ENCODE peak calls at places on chromosome 1, in five cellular contexts. D is aorta; P is breast epithelium; L is CD8-positive, alpha-beta T cell; O is left ventricle myocardium inferior. N is an unnamed sample.

GRCh38 chr1:66243548-66244130 is 290.3 kb upstream of the SGIP1 start:
- DNase-seq in D (no peak), P (no peak), L (no peak), O (no peak), N (no peak)

GRCh38 chr1:12276225-12276624 is 46.4 kb downstream of the VPS13D start:
- DNase-seq in D (no peak), P (no peak), L (no peak), O (no peak), N (no peak)

GRCh38 chr1:198326915-198327314 is 170.1 kb downstream of the NEK7 start:
- DNase-seq in D (no peak), P (no peak), L (no peak), O (no peak), N (no peak)

GRCh38 chr1:64755356-64755755 is 10.5 kb downstream of the RAVER2 start:
- DNase-seq in D (no peak), P (no peak), L (no peak), O (no peak), N (no peak)

GRCh38 chr1:212141404-212141803 is 105.9 kb downstream of the DTL start:
- DNase-seq in D (no peak), P (no peak), L (no peak), O (no peak), N (no peak)

GRCh38 chr1:149845416-149845815 is 54.0 kb upstream of the BOLA1 start:
- DNase-seq in D (no peak), P (no peak), L (peak; percentile 11), O (no peak), N (no peak)

GRCh38 chr1:226223786-226224244 is 351 bp downstream of the MIXL1 start:
- DNase-seq in D (no peak), P (no peak), L (no peak), O (no peak), N (no peak)

GRCh38 chr1:84899969-84900368 is 7.0 kb upstream of the LPAR3 start:
- DNase-seq in D (no peak), P (no peak), L (no peak), O (no peak), N (no peak)

GRCh38 chr1:65267291-65268087 is 41.9 kb upstream of the DNAJC6 start:
- DNase-seq in D (no peak), P (no peak), L (no peak), O (no peak), N (no peak)

GRCh38 chr1:109502368-109502851 is 7.1 kb downstream of the AMIGO1 start:
- DNase-seq in D (no peak), P (no peak), L (peak; percentile 81), O (no peak), N (no peak)

GRCh38 chr1:201533836-201534235 is 5.1 kb upstream of the NAV1 start:
- DNase-seq in D (no peak), P (no peak), L (no peak), O (no peak), N (no peak)

GRCh38 chr1:224591326-224591725 is 24.8 kb upstream of the CNIH3 start:
- DNase-seq in D (no peak), P (no peak), L (no peak), O (no peak), N (no peak)

GRCh38 chr1:172762087-172762486 is 103.2 kb downstream of the FASLG start:
- DNase-seq in D (no peak), P (no peak), L (no peak), O (no peak), N (no peak)

GRCh38 chr1:66176012-66176715 is 357.8 kb upstream of the SGIP1 start:
- DNase-seq in D (no peak), P (no peak), L (no peak), O (no peak), N (no peak)

GRCh38 chr1:91704746-91705145 is 181.2 kb downstream of the TGFBR3 start:
- DNase-seq in D (no peak), P (no peak), L (no peak), O (no peak), N (no peak)

GRCh38 chr1:199010933-199011332 is 372.1 kb downstream of the PTPRC start:
- DNase-seq in D (no peak), P (no peak), L (no peak), O (no peak), N (no peak)

GRCh38 chr1:176460606-176461336 is 2.2 kb upstream of the PAPPA2 start:
- DNase-seq in D (no peak), P (no peak), L (no peak), O (no peak), N (no peak)
- H3K4me1 ChIP-seq in D (no peaks in the 10 kb centered on the region), P (no peaks in the 10 kb centered on the region), L (no peaks in the 10 kb centered on the region), O (peaks cover 5% of the 10 kb centered on the region), N (no peaks in the 10 kb centered on the region)

GRCh38 chr1:58895559-58896135 is 111.8 kb upstream of the JUN start:
- DNase-seq in D (no peak), P (no peak), L (no peak), O (no peak), N (no peak)
- H3K27ac ChIP-seq in D (no peak overlapping the region), P (peak overlapping the region; percentile 23), L (no peak overlapping the region), O (peak overlapping the region; percentile 86), N (peak overlapping the region; percentile 27)

DNA sequence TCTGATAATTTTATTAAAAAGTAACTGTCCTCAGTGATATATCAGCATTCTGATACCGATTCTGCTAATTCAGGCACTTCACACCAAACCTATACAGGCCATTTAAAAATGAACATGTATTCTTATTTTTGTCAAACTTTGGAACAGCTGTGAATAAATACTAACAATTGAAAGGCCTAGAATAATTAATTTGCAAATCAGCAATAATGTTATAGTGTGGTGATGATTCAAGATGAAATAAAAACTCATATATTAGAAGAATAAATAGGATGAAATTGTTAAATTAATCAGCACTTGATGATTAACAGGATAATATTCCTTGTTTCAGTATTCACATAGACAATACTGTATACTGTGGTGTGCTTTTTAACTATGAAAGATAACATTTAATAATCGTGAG is 9.9 kb downstream of the CDKN2C start:
- DNase-seq in D (no peak), P (no peak), L (no peak), O (no peak), N (no peak)
- H3K27me3 ChIP-seq in D (no peaks in the 10 kb centered on the region), P (no peaks in the 10 kb centered on the region), L (no peaks in the 10 kb centered on the region), O (no peaks in the 10 kb centered on the region), N (no peaks in the 10 kb centered on the region)

DNA sequence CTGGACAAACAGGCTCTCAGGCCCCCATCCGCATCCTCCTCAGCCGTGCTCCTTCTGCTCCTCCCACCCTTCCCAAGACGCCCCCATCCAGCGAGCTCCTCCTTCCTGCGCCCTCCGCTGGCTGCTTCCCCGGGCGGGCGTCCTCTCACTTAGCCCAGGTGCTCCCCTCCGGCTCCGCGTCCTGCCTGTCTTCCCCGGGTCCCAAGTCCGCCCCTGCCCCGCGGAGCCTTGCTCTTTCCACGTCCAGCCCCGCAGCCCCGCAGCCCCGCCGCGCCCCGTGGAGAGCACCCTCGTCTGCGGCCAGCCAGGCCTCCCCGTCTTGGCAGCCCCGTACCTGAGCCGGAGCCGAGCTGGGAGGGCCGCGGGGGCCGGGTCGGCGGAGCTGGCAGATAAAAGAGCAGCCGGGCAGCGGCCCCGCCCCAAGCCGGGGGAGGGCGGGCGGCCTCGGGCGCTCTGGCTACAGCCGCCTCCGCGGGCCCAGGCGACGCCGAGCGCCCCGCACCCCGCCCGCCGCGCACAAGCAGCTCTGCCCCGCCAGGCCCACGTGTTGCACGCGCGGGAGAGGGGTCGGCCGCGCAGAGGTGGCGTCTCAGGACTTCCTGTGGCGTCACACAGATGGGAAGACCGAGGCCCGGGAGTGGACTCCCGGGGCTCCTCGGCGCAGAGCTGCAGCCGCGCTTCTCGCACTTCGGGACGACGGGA is at the start of gene PAQR7:
- DNase-seq in D (peak; percentile 90), P (peak; percentile 70), L (peak; percentile 56), O (peak; percentile 74), N (no peak)
- H3K4me1 ChIP-seq in D (no peaks in the 10 kb centered on the region), P (peaks cover 3% of the 10 kb centered on the region), L (peaks cover 11% of the 10 kb centered on the region), O (peaks cover 38% of the 10 kb centered on the region), N (peaks cover 34% of the 10 kb centered on the region)

GRCh38 chr1:46183119-46183842 is 7.0 kb upstream of the P3R3URF start:
- DNase-seq in D (peak; percentile 92), P (peak; percentile 75), L (no peak), O (peak; percentile 68), N (peak; percentile 98)

GRCh38 chr1:46176211-46176865 is at the start of gene P3R3URF:
- DNase-seq in D (peak; percentile 61), P (no peak), L (no peak), O (no peak), N (no peak)

GRCh38 chr1:46181343-46182260 is 5.3 kb upstream of the P3R3URF start:
- DNase-seq in D (peak; percentile 45), P (no peak), L (no peak), O (no peak), N (no peak)

GRCh38 chr1:46180082-46180616 is 3.9 kb upstream of the P3R3URF start:
- DNase-seq in D (peak; percentile 75), P (no peak), L (no peak), O (no peak), N (peak; percentile 90)

GRCh38 chr1:46179138-46180081 is 3.1 kb upstream of the P3R3URF start:
- DNase-seq in D (peak; percentile 83), P (peak; percentile 85), L (peak; percentile 60), O (peak; percentile 63), N (no peak)
- H3K27ac ChIP-seq in D (no peak overlapping the region), P (peak overlapping the region; percentile 77), L (no peak overlapping the region), O (peak overlapping the region; percentile 43), N (peak overlapping the region; percentile 98)

GRCh38 chr1:205569411-205570172 is 62.2 kb downstream of the ELK4 start:
- DNase-seq in D (no peak), P (no peak), L (no peak), O (no peak), N (no peak)
- H3K27me3 ChIP-seq in D (no peaks in the 10 kb centered on the region), P (no peaks in the 10 kb centered on the region), L (peaks cover 14% of the 10 kb centered on the region), O (peaks cover 59% of the 10 kb centered on the region), N (peaks cover 42% of the 10 kb centered on the region)

DNA sequence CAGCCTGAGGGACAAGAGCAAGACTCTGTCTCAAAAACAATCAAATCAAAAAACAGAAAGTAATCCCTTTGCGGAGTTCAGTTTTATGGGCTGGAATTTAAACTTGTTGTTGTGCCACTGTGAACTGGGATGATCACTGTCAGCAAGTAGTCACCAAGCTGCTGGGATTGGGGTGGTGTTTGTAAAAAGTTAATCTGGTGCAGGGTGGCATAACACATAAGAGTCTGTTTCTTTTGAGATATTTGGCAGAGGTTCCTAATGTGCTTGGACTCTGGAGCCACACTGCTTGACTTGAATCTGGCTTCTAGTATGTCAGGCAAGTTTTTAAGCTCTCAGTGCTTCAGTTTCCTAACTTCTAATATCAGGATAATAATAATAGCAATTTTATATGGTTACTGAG is 6.6 kb downstream of the CLIC4 start:
- DNase-seq in D (no peak), P (no peak), L (no peak), O (no peak), N (no peak)
- H3K4me1 ChIP-seq in D (peaks cover 9% of the 10 kb centered on the region), P (no peaks in the 10 kb centered on the region), L (no peaks in the 10 kb centered on the region), O (peaks cover 81% of the 10 kb centered on the region), N (peaks cover 37% of the 10 kb centered on the region)

N was measured in RWPE2.